ENCODE peak calls at places on chromosomes 4 and X, in ten cellular contexts. M is ELR; O is substantia nigra; I is HT-29; D is stimulated activated CD4-positive, alpha-beta T cell treated with anti-CD3 and anti-CD28 coated beads, Interleukin-2, amount 100 ng/mL, for 24 hours; F is progenitor cell of endocrine pancreas; U is activated CD4-positive, alpha-beta T cell treated with anti-CD3 and anti-CD28 coated beads, Interleukin-2, amount 10 ng/mL, durations not matched to agents 7 days and 5 days; Q is cardiac fibroblast; K is frontal cortex; X is midbrain. R is an unnamed sample.

GRCh38 chrX:43025806-43026205 is 247.8 kb upstream of the PPP1R2C start:
- DNase-seq in O (no peak), D (no peak), F (no peak), K (no peak), U (no peak), I (no peak), Q (no peak), M (no peak), X (no peak), R (no peak)

GRCh38 chr4:74451214-74451661 is 6.3 kb downstream of the AREG start:
- DNase-seq in O (no peak), M (peak), K (no peak), D (no peak), F (no peak), X (no peak), Q (peak), I (peak), U (no peak), R (no peak)

GRCh38 chr4:38667005-38667771 is 3.2 kb downstream of the KLF3 start:
- DNase-seq in F (peak), M (peak), Q (peak), D (peak), K (peak), I (peak), O (peak), X (peak), U (peak), R (peak)

GRCh38 chrX:136097871-136098805 is 49.2 kb upstream of the FHL1 start:
- DNase-seq in Q (no peak), F (no peak), X (no peak), O (no peak), U (no peak), I (no peak), M (no peak), D (no peak), K (no peak), R (no peak)

GRCh38 chrX:66602381-66602938 is 36.4 kb downstream of the EDA2R start:
- DNase-seq in F (no peak), I (no peak), K (no peak), X (peak), U (no peak), M (no peak), O (peak), D (no peak), Q (no peak), R (no peak)

GRCh38 chrX:130085551-130085986 is 24.7 kb downstream of the ELF4 start:
- DNase-seq in U (no peak), O (no peak), K (no peak), Q (peak), X (no peak), M (no peak), I (no peak), F (no peak), D (no peak), R (no peak)

GRCh38 chr4:176320340-176320975 is 692 bp downstream of the SPCS3 start:
- DNase-seq in D (peak), K (peak), O (peak), I (peak), U (peak), X (peak), M (peak), F (peak), Q (peak), R (peak)

GRCh38 chr4:173930329-173930967 is 353.0 kb downstream of the FBXO8 start:
- DNase-seq in K (no peak), M (no peak), X (no peak), U (no peak), I (no peak), O (no peak), D (no peak), F (no peak), Q (no peak), R (no peak)

GRCh38 chr4:83267121-83267834 is 17.3 kb downstream of the COQ2 start:
- DNase-seq in O (no peak), K (no peak), I (no peak), U (no peak), Q (peak), M (peak), F (no peak), D (no peak), X (no peak), R (no peak)

GRCh38 chr4:90950385-90950841 is 823.2 kb downstream of the CCSER1 start:
- DNase-seq in K (no peak), X (no peak), M (no peak), O (no peak), U (no peak), F (no peak), D (no peak), I (peak), Q (peak), R (no peak)

GRCh38 chrX:8433296-8434094 is 31.1 kb upstream of the VCX3B start:
- DNase-seq in O (no peak), I (no peak), D (no peak), F (no peak), K (no peak), U (no peak), M (peak), X (no peak), Q (no peak), R (no peak)

GRCh38 chr4:107721436-107722090 is 1.5 kb upstream of the PAPSS1 start:
- DNase-seq in K (no peak), X (no peak), I (no peak), O (no peak), M (no peak), U (peak), D (peak), F (no peak), Q (no peak), R (no peak)